ENCODE peak calls at places on chromosomes 5 and 9, in seven cellular contexts. One of them, this sample, is unnamed.

GRCh38 chr5:84115727-84116126 is 269.0 kb downstream of the EDIL3 start:
- DNase-seq in HAP-1: no peak
- DNase-seq in lower lobe of right lung: no peak
- DNase-seq in fibroblast of the aortic adventitia: no peak
- DNase-seq in astrocyte of the spinal cord: no peak
- DNase-seq in foreskin fibroblast: no peak
- DNase-seq in brain microvascular endothelial cell: no peak
- DNase-seq in this sample: no peak

GRCh38 chr9:114448706-114449105 is 56.6 kb downstream of the WHRN start:
- DNase-seq in astrocyte of the spinal cord: peak
- DNase-seq in brain microvascular endothelial cell: peak
- DNase-seq in foreskin fibroblast: peak
- DNase-seq in fibroblast of the aortic adventitia: peak
- DNase-seq in lower lobe of right lung: no peak
- DNase-seq in HAP-1: no peak
- DNase-seq in this sample: no peak

GRCh38 chr5:64487283-64487682 is 18.5 kb upstream of the RGS7BP start:
- DNase-seq in lower lobe of right lung: no peak
- DNase-seq in brain microvascular endothelial cell: no peak
- DNase-seq in foreskin fibroblast: no peak
- DNase-seq in HAP-1: no peak
- DNase-seq in astrocyte of the spinal cord: no peak
- DNase-seq in fibroblast of the aortic adventitia: no peak
- DNase-seq in this sample: no peak

GRCh38 chr5:135320718-135321484 is 78.1 kb downstream of the MACROH2A1 start:
- DNase-seq in lower lobe of right lung: no peak
- DNase-seq in astrocyte of the spinal cord: no peak
- DNase-seq in brain microvascular endothelial cell: no peak
- DNase-seq in fibroblast of the aortic adventitia: no peak
- DNase-seq in foreskin fibroblast: no peak
- DNase-seq in HAP-1: no peak
- DNase-seq in this sample: no peak

GRCh38 chr5:79206541-79206940 is 29.4 kb upstream of the JMY start:
- DNase-seq in astrocyte of the spinal cord: no peak
- DNase-seq in lower lobe of right lung: no peak
- DNase-seq in HAP-1: no peak
- DNase-seq in fibroblast of the aortic adventitia: no peak
- DNase-seq in brain microvascular endothelial cell: no peak
- DNase-seq in foreskin fibroblast: no peak
- DNase-seq in this sample: no peak

GRCh38 chr9:109500421-109500974 is 2.4 kb upstream of the PTPN3 start:
- DNase-seq in brain microvascular endothelial cell: no peak
- DNase-seq in fibroblast of the aortic adventitia: no peak
- DNase-seq in lower lobe of right lung: no peak
- DNase-seq in HAP-1: no peak
- DNase-seq in astrocyte of the spinal cord: no peak
- DNase-seq in foreskin fibroblast: no peak
- DNase-seq in this sample: no peak

GRCh38 chr5:94241288-94241651 is 377.1 kb downstream of the KIAA0825 start:
- DNase-seq in astrocyte of the spinal cord: peak
- DNase-seq in fibroblast of the aortic adventitia: no peak
- DNase-seq in lower lobe of right lung: no peak
- DNase-seq in HAP-1: no peak
- DNase-seq in brain microvascular endothelial cell: peak
- DNase-seq in foreskin fibroblast: peak
- DNase-seq in this sample: no peak

GRCh38 chr5:96896285-96896711 is 20.0 kb downstream of the ERAP2 start:
- DNase-seq in HAP-1: no peak
- DNase-seq in astrocyte of the spinal cord: no peak
- DNase-seq in foreskin fibroblast: no peak
- DNase-seq in fibroblast of the aortic adventitia: no peak
- DNase-seq in brain microvascular endothelial cell: no peak
- DNase-seq in lower lobe of right lung: no peak
- DNase-seq in this sample: peak

GRCh38 chr5:134088291-134088690 is 26.2 kb upstream of the TCF7 start:
- DNase-seq in lower lobe of right lung: no peak
- DNase-seq in brain microvascular endothelial cell: no peak
- DNase-seq in fibroblast of the aortic adventitia: peak
- DNase-seq in HAP-1: no peak
- DNase-seq in foreskin fibroblast: peak
- DNase-seq in astrocyte of the spinal cord: peak
- DNase-seq in this sample: no peak

GRCh38 chr9:89477811-89478583 is 19.9 kb downstream of the SEMA4D start:
- DNase-seq in lower lobe of right lung: no peak
- DNase-seq in foreskin fibroblast: no peak
- DNase-seq in astrocyte of the spinal cord: peak
- DNase-seq in brain microvascular endothelial cell: peak
- DNase-seq in HAP-1: no peak
- DNase-seq in fibroblast of the aortic adventitia: peak
- DNase-seq in this sample: no peak

DNA sequence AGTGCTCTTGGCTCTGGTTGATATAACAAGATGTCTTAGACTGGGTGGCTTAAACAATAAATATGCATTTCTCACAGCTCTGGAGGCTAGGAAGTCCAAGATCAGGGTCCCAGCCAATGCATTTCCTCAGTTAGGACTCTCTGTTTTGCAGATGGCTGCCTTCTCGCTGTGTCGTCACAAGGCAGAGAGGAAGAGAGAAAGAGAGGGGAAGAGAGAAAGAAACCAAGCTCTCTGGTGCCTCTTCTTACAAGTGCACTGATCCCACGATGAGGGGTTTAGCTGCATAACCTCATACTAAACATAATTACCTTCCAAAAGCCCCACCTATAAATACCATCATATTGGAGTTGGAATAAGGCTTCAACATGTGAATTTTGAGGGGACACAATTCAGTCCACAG is 4.9 kb downstream of the CAMK4 start:
- DNase-seq in astrocyte of the spinal cord: no peak
- DNase-seq in HAP-1: no peak
- DNase-seq in brain microvascular endothelial cell: no peak
- DNase-seq in lower lobe of right lung: no peak
- DNase-seq in foreskin fibroblast: no peak
- DNase-seq in fibroblast of the aortic adventitia: no peak
- DNase-seq in this sample: no peak
- H3K4me3 ChIP-seq in astrocyte of the spinal cord: no peak
- H3K4me3 ChIP-seq in HAP-1: no peak
- H3K4me3 ChIP-seq in brain microvascular endothelial cell: no peak
- H3K4me3 ChIP-seq in lower lobe of right lung: no peak
- H3K4me3 ChIP-seq in foreskin fibroblast: no peak
- H3K4me3 ChIP-seq in fibroblast of the aortic adventitia: no peak
- H3K4me3 ChIP-seq in this sample: no peak

DNA sequence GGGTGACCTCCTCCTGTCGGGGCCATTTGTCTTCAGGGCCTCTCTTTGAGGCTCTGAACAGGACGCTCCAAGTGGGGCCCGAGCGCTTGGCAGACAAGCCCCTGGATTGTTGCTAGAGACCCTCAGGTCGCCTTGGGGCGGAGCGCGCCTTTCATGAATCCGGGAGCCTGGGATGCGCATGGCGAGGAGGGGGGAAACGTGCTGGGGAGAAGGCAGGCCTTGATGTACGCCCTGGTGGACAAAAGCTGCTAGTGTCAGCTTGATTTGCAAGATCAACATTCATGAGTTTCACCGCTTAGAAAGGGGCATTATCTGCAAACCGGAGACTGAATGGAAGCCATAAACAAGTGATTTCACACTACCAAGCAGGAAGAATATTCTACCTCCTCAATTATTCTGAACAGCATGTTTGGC is 226.3 kb downstream of the SMARCA2 start:
- DNase-seq in lower lobe of right lung: no peak
- DNase-seq in HAP-1: peak
- DNase-seq in foreskin fibroblast: peak
- DNase-seq in fibroblast of the aortic adventitia: no peak
- DNase-seq in astrocyte of the spinal cord: peak
- DNase-seq in brain microvascular endothelial cell: peak
- DNase-seq in this sample: no peak
- H3K4me3 ChIP-seq in lower lobe of right lung: peak
- H3K4me3 ChIP-seq in HAP-1: peak
- H3K4me3 ChIP-seq in foreskin fibroblast: peak
- H3K4me3 ChIP-seq in fibroblast of the aortic adventitia: peak
- H3K4me3 ChIP-seq in astrocyte of the spinal cord: peak
- H3K4me3 ChIP-seq in brain microvascular endothelial cell: peak
- H3K4me3 ChIP-seq in this sample: peak

GRCh38 chr5:132227235-132227484 is 493 bp downstream of the P4HA2 start:
- DNase-seq in lower lobe of right lung: no peak
- DNase-seq in foreskin fibroblast: no peak
- DNase-seq in brain microvascular endothelial cell: no peak
- DNase-seq in fibroblast of the aortic adventitia: no peak
- DNase-seq in HAP-1: no peak
- DNase-seq in astrocyte of the spinal cord: no peak
- DNase-seq in this sample: no peak
- H3K4me3 ChIP-seq in lower lobe of right lung: peak
- H3K4me3 ChIP-seq in foreskin fibroblast: peak
- H3K4me3 ChIP-seq in brain microvascular endothelial cell: peak
- H3K4me3 ChIP-seq in fibroblast of the aortic adventitia: peak
- H3K4me3 ChIP-seq in HAP-1: peak
- H3K4me3 ChIP-seq in astrocyte of the spinal cord: peak
- H3K4me3 ChIP-seq in this sample: no peak

DNA sequence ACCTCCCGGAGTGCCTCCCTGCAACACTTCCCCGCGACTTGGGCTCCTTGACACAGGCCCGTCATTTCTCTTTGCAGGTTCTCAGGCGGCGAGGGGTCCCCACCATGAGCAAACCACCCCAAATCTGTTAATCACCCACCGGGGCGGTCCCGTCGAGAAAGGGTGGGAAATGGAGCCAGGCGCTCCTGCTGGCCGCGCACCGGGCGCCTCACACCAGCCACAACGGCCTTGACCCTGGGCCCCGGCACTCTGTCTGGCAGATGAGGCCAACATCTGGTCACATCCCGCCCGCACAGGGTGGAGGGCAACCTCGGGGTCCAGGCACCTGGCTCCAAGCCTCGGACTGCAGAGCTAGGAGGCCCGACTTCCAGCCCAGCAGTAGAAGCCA is 776 bp upstream of the TERT start:
- DNase-seq in lower lobe of right lung: peak
- DNase-seq in astrocyte of the spinal cord: no peak
- DNase-seq in foreskin fibroblast: no peak
- DNase-seq in HAP-1: no peak
- DNase-seq in brain microvascular endothelial cell: no peak
- DNase-seq in fibroblast of the aortic adventitia: no peak
- DNase-seq in this sample: no peak
- H3K4me3 ChIP-seq in lower lobe of right lung: peak
- H3K4me3 ChIP-seq in astrocyte of the spinal cord: no peak
- H3K4me3 ChIP-seq in foreskin fibroblast: no peak
- H3K4me3 ChIP-seq in HAP-1: no peak
- H3K4me3 ChIP-seq in brain microvascular endothelial cell: no peak
- H3K4me3 ChIP-seq in fibroblast of the aortic adventitia: no peak
- H3K4me3 ChIP-seq in this sample: no peak

GRCh38 chr9:120730661-120731514 is 16.6 kb upstream of the MEGF9 start:
- DNase-seq in HAP-1: no peak
- DNase-seq in foreskin fibroblast: peak
- DNase-seq in fibroblast of the aortic adventitia: peak
- DNase-seq in astrocyte of the spinal cord: peak
- DNase-seq in brain microvascular endothelial cell: peak
- DNase-seq in lower lobe of right lung: peak
- DNase-seq in this sample: peak

GRCh38 chr9:120735415-120736126 is 21.3 kb upstream of the MEGF9 start:
- DNase-seq in lower lobe of right lung: peak
- DNase-seq in brain microvascular endothelial cell: no peak
- DNase-seq in astrocyte of the spinal cord: no peak
- DNase-seq in fibroblast of the aortic adventitia: peak
- DNase-seq in foreskin fibroblast: peak
- DNase-seq in HAP-1: no peak
- DNase-seq in this sample: peak

GRCh38 chr9:120734607-120735006 is 20.3 kb upstream of the MEGF9 start:
- DNase-seq in astrocyte of the spinal cord: no peak
- DNase-seq in lower lobe of right lung: no peak
- DNase-seq in fibroblast of the aortic adventitia: no peak
- DNase-seq in HAP-1: no peak
- DNase-seq in foreskin fibroblast: no peak
- DNase-seq in brain microvascular endothelial cell: no peak
- DNase-seq in this sample: no peak

GRCh38 chr9:120735009-120735408 is 20.7 kb upstream of the MEGF9 start:
- DNase-seq in lower lobe of right lung: no peak
- DNase-seq in astrocyte of the spinal cord: no peak
- DNase-seq in fibroblast of the aortic adventitia: peak
- DNase-seq in foreskin fibroblast: no peak
- DNase-seq in HAP-1: no peak
- DNase-seq in brain microvascular endothelial cell: no peak
- DNase-seq in this sample: peak

GRCh38 chr9:120733190-120733589 is 18.9 kb upstream of the MEGF9 start:
- DNase-seq in lower lobe of right lung: peak
- DNase-seq in HAP-1: no peak
- DNase-seq in foreskin fibroblast: peak
- DNase-seq in astrocyte of the spinal cord: peak
- DNase-seq in fibroblast of the aortic adventitia: peak
- DNase-seq in brain microvascular endothelial cell: peak
- DNase-seq in this sample: no peak
- H3K4me3 ChIP-seq in lower lobe of right lung: no peak
- H3K4me3 ChIP-seq in HAP-1: no peak
- H3K4me3 ChIP-seq in foreskin fibroblast: no peak
- H3K4me3 ChIP-seq in astrocyte of the spinal cord: no peak
- H3K4me3 ChIP-seq in fibroblast of the aortic adventitia: no peak
- H3K4me3 ChIP-seq in brain microvascular endothelial cell: no peak
- H3K4me3 ChIP-seq in this sample: no peak